ENCODE peak calls at places on chromosome 3, in four cellular contexts. O is upper lobe of left lung, T is HepG2, V is stomach. H is an unnamed sample.

GRCh38 chr3:119885746-119886530 is 104.0 kb downstream of the NR1I2 start:
- DNase-seq in O (no peak), V (no peak), T (no peak), H (no peak)

GRCh38 chr3:155370198-155370597 is 76.7 kb upstream of the STRIT1 start:
- DNase-seq in V (no peak), O (no peak), T (no peak), H (no peak)

GRCh38 chr3:16606398-16606797 is 1.2 kb upstream of the DAZL start:
- DNase-seq in O (no peak), T (no peak), V (no peak), H (no peak)

GRCh38 chr3:23002846-23003800 is 200.0 kb upstream of the UBE2E2 start:
- DNase-seq in O (no peak), T (no peak), V (peak; percentile 52), H (no peak)

GRCh38 chr3:102129774-102130608 is 280.7 kb downstream of the NFKBIZ start:
- DNase-seq in T (no peak), V (no peak), O (no peak), H (no peak)

GRCh38 chr3:41575754-41576153 is 376.4 kb downstream of the CTNNB1 start:
- DNase-seq in V (no peak), O (no peak), T (no peak), H (no peak)

GRCh38 chr3:14991818-14992612 is 44.6 kb downstream of the NR2C2 start:
- DNase-seq in V (no peak), T (peak; percentile 7), O (no peak), H (no peak)

GRCh38 chr3:57706462-57706861 is 13.6 kb upstream of the DENND6A start:
- DNase-seq in O (no peak), T (no peak), V (no peak), H (no peak)

GRCh38 chr3:102090646-102091045 is 241.3 kb downstream of the NFKBIZ start:
- DNase-seq in O (no peak), V (no peak), T (no peak), H (no peak)

GRCh38 chr3:102745881-102746280 is 311.1 kb downstream of the ZPLD1 start:
- DNase-seq in O (no peak), V (no peak), T (no peak), H (no peak)

GRCh38 chr3:86958534-86958933 is 32.4 kb downstream of the VGLL3 start:
- DNase-seq in T (no peak), O (no peak), V (no peak), H (no peak)

GRCh38 chr3:124053871-124054270 is 61.9 kb upstream of the ROPN1 start:
- DNase-seq in T (no peak), O (no peak), V (no peak), H (no peak)

GRCh38 chr3:87509401-87509800 is 233.0 kb upstream of the POU1F1 start:
- DNase-seq in T (no peak), O (no peak), V (no peak), H (no peak)

GRCh38 chr3:18591120-18591519 is 166.0 kb upstream of the SATB1 start:
- DNase-seq in O (no peak), V (no peak), T (no peak), H (no peak)

GRCh38 chr3:36730965-36731364 is 33.4 kb downstream of the DCLK3 start:
- DNase-seq in O (no peak), V (peak; percentile 31), T (peak; percentile 8), H (no peak)

GRCh38 chr3:36733723-36734122 is 30.6 kb downstream of the DCLK3 start:
- DNase-seq in V (no peak), T (no peak), O (no peak), H (no peak)

GRCh38 chr3:36733162-36733696 is 31.1 kb downstream of the DCLK3 start:
- DNase-seq in T (no peak), V (no peak), O (no peak), H (no peak)

GRCh38 chr3:36734742-36735141 is 29.6 kb downstream of the DCLK3 start:
- DNase-seq in V (no peak), T (no peak), O (no peak), H (no peak)

GRCh38 chr3:36729204-36730056 is 34.9 kb downstream of the DCLK3 start:
- DNase-seq in T (peak; percentile 34), V (no peak), O (no peak), H (no peak)
- TF ChIP-seq POLR2A in T (no peak), V (no peak), O (no peak), H (no peak)

GRCh38 chr3:194215392-194215791 is 79.4 kb downstream of the HES1 start:
- DNase-seq in V (no peak), O (no peak), T (no peak), H (no peak)

GRCh38 chr3:194223951-194224350 is 88.0 kb downstream of the HES1 start:
- DNase-seq in T (no peak), O (no peak), V (no peak), H (no peak)

GRCh38 chr3:194220776-194221735 is 85.1 kb downstream of the HES1 start:
- DNase-seq in O (no peak), T (no peak), V (no peak), H (no peak)

GRCh38 chr3:194219826-194220407 is 84.0 kb downstream of the HES1 start:
- DNase-seq in V (no peak), O (no peak), T (no peak), H (no peak)

DNA sequence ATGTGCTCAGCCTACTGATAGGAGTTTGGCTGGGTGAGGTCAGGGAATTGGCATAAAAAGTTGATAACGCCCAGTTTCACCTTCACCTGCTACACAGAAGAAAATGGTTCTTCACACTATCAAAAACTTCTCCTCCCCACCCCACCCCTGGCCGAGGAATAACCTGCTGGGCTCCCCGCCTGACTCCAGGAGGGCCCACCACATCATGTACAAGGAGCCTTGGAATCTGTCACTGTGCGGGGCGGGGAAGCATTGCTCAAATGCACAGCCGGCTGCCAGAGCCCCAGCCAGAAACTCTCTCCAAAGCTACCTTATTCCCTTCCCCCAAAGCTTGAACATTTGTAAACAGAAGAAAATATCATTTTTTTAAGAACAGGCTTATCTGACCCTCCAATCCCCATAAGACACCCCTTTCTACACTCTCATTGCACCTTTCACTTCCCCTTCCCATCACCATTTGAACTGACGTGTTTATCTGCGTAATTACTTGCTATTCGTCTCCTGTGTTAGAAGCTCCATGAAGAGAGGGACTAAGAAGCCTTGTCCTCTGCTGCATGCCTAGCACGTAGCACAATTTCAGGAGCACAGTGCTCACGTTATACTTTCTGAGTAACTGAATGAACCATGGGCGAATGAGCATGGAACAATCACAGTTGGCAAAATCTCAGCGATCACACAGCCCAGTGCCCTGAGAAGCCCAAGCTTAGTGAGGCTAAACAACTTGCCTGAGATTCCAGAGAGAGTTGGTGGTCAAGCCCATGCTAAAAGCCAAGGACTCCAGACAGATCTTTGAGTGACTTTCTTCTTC is 82.9 kb downstream of the HES1 start:
- DNase-seq in T (no peak), O (no peak), V (no peak), H (no peak)
- H3K4me3 ChIP-seq in T (no peak overlapping the region), O (no peak overlapping the region), V (no peak overlapping the region), H (no peak overlapping the region)

DNA sequence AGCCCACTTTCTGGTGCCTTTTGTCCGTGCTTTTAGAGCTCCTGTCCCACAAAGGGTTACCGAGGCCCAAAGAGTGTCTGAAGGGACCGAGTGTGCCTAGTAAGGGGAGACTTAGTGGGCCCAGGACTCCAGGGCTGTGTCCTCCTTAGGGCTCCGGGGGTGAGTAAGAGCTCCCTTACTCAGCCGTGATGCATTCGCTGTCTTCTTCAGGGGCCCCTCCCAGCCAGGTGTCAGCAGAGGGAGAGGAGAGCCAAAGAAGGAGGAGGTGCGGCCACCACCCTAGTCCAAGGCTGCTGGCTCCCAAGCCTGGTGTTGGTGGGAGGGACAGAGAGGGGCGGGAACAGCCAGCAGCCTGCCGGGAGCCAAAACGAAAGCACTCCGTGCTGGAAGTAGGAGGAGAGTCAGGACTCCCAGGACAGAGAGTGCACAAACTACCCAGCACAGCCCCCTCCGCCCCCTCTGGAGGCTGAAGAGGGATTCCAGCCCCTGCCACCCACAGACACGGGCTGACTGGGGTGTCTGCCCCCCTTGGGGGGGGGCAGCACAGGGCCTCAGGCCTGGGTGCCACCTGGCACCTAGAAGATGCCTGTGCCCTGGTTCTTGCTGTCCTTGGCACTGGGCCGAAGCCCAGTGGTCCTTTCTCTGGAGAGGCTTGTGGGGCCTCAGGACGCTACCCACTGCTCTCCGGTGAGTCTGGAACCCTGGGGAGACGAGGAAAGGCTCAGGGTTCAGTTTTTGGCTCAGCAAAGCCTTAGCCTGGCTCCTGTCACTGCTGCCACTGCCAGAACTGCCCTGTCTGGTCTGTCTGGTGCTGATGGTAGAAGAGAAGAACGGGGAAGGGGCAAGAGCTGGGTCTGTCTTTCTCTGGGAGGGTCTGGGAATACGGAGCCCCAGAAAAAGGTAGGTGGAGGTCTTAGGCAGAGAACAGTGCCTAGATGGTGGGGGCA is at the start of gene IL17RC:
- DNase-seq in V (peak; percentile 88), T (peak; percentile 83), O (peak; percentile 74), H (peak; percentile 94)
- TF ChIP-seq POLR2A in V (no peak), T (peak; percentile 50), O (no peak), H (no peak)

DNA sequence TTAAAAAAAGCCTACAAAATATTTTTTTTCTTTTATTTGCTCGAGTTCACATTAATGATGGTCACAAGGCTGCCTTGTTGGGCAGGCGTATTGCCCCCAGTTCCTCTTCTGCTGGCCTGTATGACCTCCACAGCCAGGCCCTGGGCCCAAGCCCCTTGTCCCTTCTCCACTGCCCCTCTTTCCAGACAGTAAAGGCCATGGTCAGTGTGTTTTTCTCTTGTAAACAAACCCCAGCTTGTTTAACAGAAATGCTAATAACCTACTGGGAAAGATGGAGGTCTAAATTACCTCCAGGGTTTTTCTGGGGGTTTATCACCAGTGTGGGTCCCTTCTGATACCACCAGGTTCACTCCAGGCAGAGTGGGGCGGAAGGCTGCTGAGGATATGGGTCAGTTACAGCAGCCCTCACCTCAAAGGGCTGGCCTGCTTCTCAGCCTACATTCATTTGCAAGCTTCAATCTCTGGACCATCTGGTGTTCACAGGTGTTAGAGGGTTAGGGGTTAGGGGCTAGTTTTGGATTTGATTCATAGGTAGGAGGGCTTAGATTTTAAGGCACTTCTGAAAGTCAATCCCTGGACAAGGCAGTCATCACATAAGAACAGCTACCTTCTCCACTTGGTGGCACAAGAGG is 2.0 kb upstream of the MANF start:
- DNase-seq in O (no peak), T (no peak), V (no peak), H (peak; percentile 32)
- H3K4me3 ChIP-seq in O (no peak overlapping the region), T (no peak overlapping the region), V (no peak overlapping the region), H (no peak overlapping the region)

GRCh38 chr3:105653161-105653560 is 215.7 kb downstream of the CBLB start:
- DNase-seq in O (no peak), V (no peak), T (no peak), H (no peak)

GRCh38 chr3:105656607-105657504 is 212.0 kb downstream of the CBLB start:
- DNase-seq in T (peak; percentile 1), V (no peak), O (no peak), H (no peak)

GRCh38 chr3:105649469-105649868 is 219.3 kb downstream of the CBLB start:
- DNase-seq in T (no peak), V (no peak), O (no peak), H (no peak)

DNA sequence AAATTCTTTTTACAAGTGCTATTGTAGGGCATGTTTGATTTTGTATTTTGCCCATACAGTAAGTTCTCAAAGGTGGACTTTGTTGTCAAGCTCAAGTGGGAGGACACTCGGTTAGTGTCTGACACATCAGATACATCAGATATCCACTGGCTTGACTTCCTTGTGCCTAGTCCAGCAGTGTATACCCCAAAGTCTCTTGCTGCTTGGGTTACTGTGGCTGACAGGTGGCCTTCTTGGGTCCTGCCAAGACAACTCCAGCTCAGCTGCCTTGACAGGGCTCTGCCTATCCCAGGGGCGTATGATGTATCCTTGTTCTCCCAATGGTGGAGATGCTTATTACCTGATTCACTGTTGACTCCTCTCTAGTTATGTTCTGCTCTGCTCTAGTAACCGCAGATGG is 214.9 kb downstream of the CBLB start:
- DNase-seq in O (no peak), V (no peak), T (no peak), H (no peak)
- TF ChIP-seq POLR2A in O (no peak), V (no peak), T (no peak), H (no peak)

GRCh38 chr3:197508924-197509775 is 46.6 kb downstream of the BDH1 start:
- DNase-seq in T (no peak), O (no peak), V (no peak), H (no peak)
- H3K4me3 ChIP-seq in T (peak overlapping the region; percentile 65), O (no peak overlapping the region), V (peak overlapping the region; percentile 49), H (peak overlapping the region; percentile 47)

H was measured in suprapubic skin.